ENCODE peak calls at places on chromosomes 5 and 9, in eight cellular contexts. R is HCT116, F is A549, A is GM23338, Q is GM12878, J is K562, G is HepG2, D is SK-N-SH. Y is an unnamed sample.

GRCh38 chr9:70081120-70081495 is 37.5 kb downstream of the MAMDC2 start:
- DNase-seq in J (no peak), F (no peak), Q (no peak), G (no peak), R (no peak), A (no peak), D (no peak), Y (peak)

GRCh38 chr5:151647320-151647861 is 39.3 kb downstream of the SPARC start:
- DNase-seq in R (no peak), J (no peak), A (no peak), Q (no peak), G (no peak), D (no peak), F (no peak), Y (no peak)

GRCh38 chr5:163437011-163437308 is 435 bp upstream of the CCNG1 start:
- DNase-seq in F (no peak), A (no peak), R (no peak), D (no peak), Q (no peak), J (no peak), G (no peak), Y (no peak)

GRCh38 chr5:82151217-82151616 is 126.9 kb downstream of the RPS23 start:
- DNase-seq in J (no peak), R (no peak), D (peak), G (no peak), A (no peak), F (no peak), Q (no peak), Y (no peak)

GRCh38 chr5:149677721-149678120 is 52.4 kb upstream of the PPARGC1B start:
- DNase-seq in D (no peak), F (no peak), G (no peak), Q (peak), J (no peak), R (no peak), A (no peak), Y (peak)

GRCh38 chr5:443239-444151 is 519 bp downstream of the EXOC3 start:
- DNase-seq in F (peak), Q (no peak), D (no peak), A (no peak), G (no peak), R (no peak), J (peak), Y (peak)

GRCh38 chr5:177995691-177996595 is at the start of gene PROP1:
- DNase-seq in R (no peak), A (no peak), D (peak), Q (no peak), G (no peak), J (no peak), F (no peak), Y (no peak)

GRCh38 chr5:96440185-96440538 is 7.1 kb upstream of the PCSK1 start:
- DNase-seq in G (no peak), D (no peak), R (no peak), A (no peak), Q (no peak), J (no peak), F (no peak), Y (no peak)

GRCh38 chr5:91151947-91152346 is 231.2 kb downstream of the ARRDC3 start:
- DNase-seq in J (no peak), D (no peak), Q (no peak), G (peak), F (peak), R (no peak), A (peak), Y (no peak)

GRCh38 chr5:89418821-89419085 is 535.8 kb upstream of the MEF2C start:
- DNase-seq in D (no peak), F (no peak), A (no peak), J (no peak), G (no peak), R (no peak), Q (no peak), Y (no peak)

GRCh38 chr9:121852241-121852640 is 200.8 kb downstream of the DAB2IP start:
- DNase-seq in Q (no peak), J (no peak), F (no peak), A (no peak), R (no peak), G (no peak), D (no peak), Y (no peak)

GRCh38 chr5:77168187-77168883 is 42.1 kb upstream of the PDE8B start:
- DNase-seq in G (no peak), D (no peak), F (peak), J (no peak), R (no peak), Q (no peak), A (no peak), Y (no peak)

GRCh38 chr9:109263358-109263757 is 57.5 kb downstream of the EPB41L4B start:
- DNase-seq in D (no peak), R (no peak), Q (no peak), J (no peak), G (no peak), A (no peak), F (no peak), Y (no peak)

GRCh38 chr9:83257937-83258336 is 195.0 kb upstream of the RASEF start:
- DNase-seq in D (no peak), R (no peak), G (no peak), Q (no peak), F (no peak), J (no peak), A (no peak), Y (no peak)

GRCh38 chr9:78187763-78188495 is 47.9 kb upstream of the CEP78 start:
- DNase-seq in J (no peak), G (no peak), F (no peak), A (no peak), Q (no peak), R (no peak), D (no peak), Y (no peak)

GRCh38 chr9:35102465-35102768 is 514 bp downstream of the STOML2 start:
- DNase-seq in R (no peak), G (no peak), J (no peak), Q (no peak), D (no peak), A (peak), F (no peak), Y (no peak)

GRCh38 chr9:108654566-108654965 is 201.2 kb downstream of the ACTL7B start:
- DNase-seq in D (no peak), R (no peak), F (no peak), J (no peak), Q (no peak), G (no peak), A (no peak), Y (no peak)

GRCh38 chr5:14439087-14439841 is 142.3 kb upstream of the OTULINL start:
- DNase-seq in G (no peak), R (no peak), F (no peak), J (no peak), A (no peak), D (no peak), Q (no peak), Y (no peak)

GRCh38 chr9:99114846-99115500 is 10.1 kb downstream of the TGFBR1 start:
- DNase-seq in R (no peak), A (no peak), Q (no peak), D (no peak), G (no peak), F (no peak), J (no peak), Y (no peak)

GRCh38 chr9:21931428-21931827 is 62.8 kb downstream of the CDKN2A start:
- DNase-seq in J (no peak), Q (no peak), A (no peak), G (no peak), F (no peak), R (no peak), D (no peak), Y (no peak)

GRCh38 chr5:173785421-173785820 is 102.7 kb upstream of the CPEB4 start:
- DNase-seq in D (no peak), G (no peak), F (no peak), A (no peak), Q (no peak), J (no peak), R (no peak), Y (no peak)

GRCh38 chr9:108937561-108938305 is 3.5 kb downstream of the ABITRAM start:
- DNase-seq in R (no peak), J (no peak), D (no peak), G (no peak), Q (no peak), A (no peak), F (no peak), Y (no peak)

GRCh38 chr9:125805057-125805456 is 57.9 kb downstream of the PBX3 start:
- DNase-seq in Q (no peak), A (no peak), D (no peak), R (no peak), G (no peak), J (no peak), F (no peak), Y (no peak)

GRCh38 chr9:3200331-3200774 is 325.4 kb downstream of the RFX3 start:
- DNase-seq in D (no peak), F (no peak), Q (no peak), R (no peak), J (no peak), A (no peak), G (no peak), Y (no peak)

GRCh38 chr5:132822650-132823480 is 7.6 kb downstream of the SHROOM1 start:
- DNase-seq in G (no peak), Q (no peak), R (no peak), D (no peak), A (peak), J (no peak), F (no peak), Y (no peak)

GRCh38 chr9:134166374-134166773 is 2.0 kb upstream of the RNU6ATAC start:
- DNase-seq in A (no peak), J (no peak), Q (no peak), R (no peak), F (no peak), D (no peak), G (no peak), Y (no peak)

GRCh38 chr9:134165357-134166315 is 1.3 kb upstream of the RNU6ATAC start:
- DNase-seq in R (peak), J (peak), G (no peak), D (peak), F (peak), Q (no peak), A (no peak), Y (peak)

GRCh38 chr9:134169166-134169565 is 4.8 kb upstream of the RNU6ATAC start:
- DNase-seq in A (no peak), J (no peak), G (no peak), F (no peak), D (no peak), R (no peak), Q (no peak), Y (no peak)

GRCh38 chr9:134168731-134169130 is 4.4 kb upstream of the RNU6ATAC start:
- DNase-seq in D (no peak), J (peak), G (peak), F (peak), R (no peak), Q (no peak), A (peak), Y (no peak)

DNA sequence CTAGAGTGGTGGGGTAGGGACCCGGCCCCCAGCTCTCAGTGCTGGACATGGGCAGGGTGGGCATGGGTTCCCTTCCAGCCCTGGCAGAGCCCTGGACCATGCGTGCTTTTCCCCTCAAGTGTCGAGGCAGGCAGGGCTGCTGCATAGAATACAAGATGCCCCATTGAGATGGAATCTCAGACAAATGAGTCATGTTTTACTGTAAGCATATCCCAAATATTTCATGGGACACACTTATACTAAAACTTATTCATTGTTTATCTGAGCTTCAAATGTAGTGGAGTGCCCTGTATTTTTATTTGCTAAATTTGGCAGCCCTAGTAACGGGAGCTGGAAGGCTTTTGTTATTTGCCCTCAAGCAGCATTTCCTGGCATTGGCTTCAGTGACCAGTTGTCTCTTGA is 3.2 kb upstream of the RNU6ATAC start:
- DNase-seq in Q (no peak), F (peak), J (no peak), G (no peak), A (no peak), D (no peak), R (no peak), Y (no peak)
- TF ChIP-seq REST in Q (no peak), F (no peak), J (no peak), G (no peak), A (no peak), D (no peak), R (no peak), Y (no peak)

DNA sequence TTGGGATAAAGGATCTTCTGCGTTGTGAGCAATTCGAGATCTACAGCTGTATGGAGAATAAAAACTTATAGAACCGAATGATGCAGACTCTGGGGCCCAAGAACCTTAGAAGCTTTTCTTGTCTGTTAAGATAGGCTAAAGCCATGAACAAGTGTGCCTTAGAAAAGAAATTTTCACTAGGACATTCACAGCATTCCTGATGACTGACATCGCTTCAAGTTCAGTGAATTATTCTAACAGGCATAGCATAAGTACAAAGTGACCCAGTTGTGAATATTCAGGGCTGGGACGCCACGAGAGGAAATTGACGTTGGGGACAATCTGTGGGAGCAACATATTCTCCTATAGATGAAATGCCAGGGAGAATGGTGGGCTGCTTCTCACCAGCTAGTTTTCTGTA is 32.0 kb upstream of the PANK3 start:
- DNase-seq in Q (no peak), F (no peak), A (peak), D (no peak), J (no peak), G (no peak), R (no peak), Y (no peak)
- TF ChIP-seq REST in Q (no peak), F (no peak), A (no peak), D (no peak), J (no peak), G (no peak), R (no peak), Y (no peak)

GRCh38 chr5:38479315-38479904 is 77.0 kb downstream of the LIFR start:
- DNase-seq in F (no peak), D (no peak), R (no peak), Q (no peak), J (no peak), G (no peak), A (no peak), Y (no peak)
- TF ChIP-seq REST in F (no peak), D (no peak), R (no peak), Q (no peak), J (no peak), G (no peak), A (no peak), Y (no peak)

GRCh38 chr5:158876263-158876942 is 223.3 kb downstream of the EBF1 start:
- DNase-seq in Q (no peak), F (no peak), J (no peak), R (no peak), D (no peak), A (no peak), G (no peak), Y (no peak)
- TF ChIP-seq REST in Q (no peak), F (no peak), J (no peak), R (no peak), D (no peak), A (no peak), G (no peak), Y (no peak)

DNA sequence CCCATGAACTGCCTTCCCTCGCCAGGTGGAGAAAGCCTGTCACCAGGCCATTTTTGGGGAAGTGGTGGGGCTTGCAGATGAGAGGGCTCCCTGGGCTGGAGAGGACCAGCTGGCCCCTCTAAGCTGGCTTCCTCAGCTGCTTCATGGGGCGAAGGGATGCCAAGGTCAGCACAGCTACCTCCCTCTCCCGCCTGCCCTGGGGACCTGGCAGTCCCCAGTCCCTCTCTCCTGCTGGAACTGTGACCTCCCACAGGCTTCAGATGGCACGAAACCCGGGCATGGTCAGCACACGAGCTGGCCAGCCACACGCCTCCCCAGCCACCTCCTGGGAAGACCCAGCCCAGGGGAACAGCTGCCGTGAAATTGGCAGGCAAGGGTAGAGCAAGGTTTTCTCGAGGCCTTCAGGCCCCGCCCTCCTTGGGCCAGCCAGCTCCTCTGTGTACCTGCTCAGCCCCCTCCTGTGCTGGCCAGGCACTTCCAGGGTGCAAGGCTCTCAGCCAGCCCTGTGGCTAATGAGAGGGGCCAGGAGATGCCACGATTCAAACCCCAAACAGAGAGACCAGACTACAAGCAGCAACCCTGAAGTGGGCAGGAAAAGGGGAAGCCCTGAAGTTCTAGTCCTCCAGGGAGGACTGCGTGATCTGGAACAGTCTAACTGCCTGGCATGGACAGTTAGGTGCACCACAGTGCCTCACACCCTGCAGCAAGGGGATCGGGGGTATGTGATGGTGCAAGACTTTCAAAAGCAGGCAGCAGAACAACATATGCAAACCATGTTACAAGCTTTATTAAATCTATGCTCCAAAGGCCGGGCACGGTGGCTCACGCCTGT is 12.9 kb downstream of the PLPP7 start:
- DNase-seq in F (no peak), J (no peak), Q (no peak), D (no peak), R (no peak), G (no peak), A (no peak), Y (no peak)
- TF ChIP-seq REST in F (no peak), J (no peak), Q (no peak), D (no peak), R (no peak), G (no peak), A (no peak), Y (no peak)